ENCODE peak calls at places on chromosomes 16 and 17, in nine cellular contexts. L is CD4-positive, alpha-beta memory T cell; H is AG04450; C is right cardiac atrium; I is lower lobe of right lung; G is Caco-2; T is SJSA1; D is psoas muscle; F is ascending aorta. M is an unnamed sample.

GRCh38 chr17:31789707-31790505 is 69.1 kb downstream of the COPRS start:
- DNase-seq in L (no peak), H (no peak), C (no peak), I (no peak), G (no peak), T (no peak), D (no peak), F (no peak), M (no peak)

GRCh38 chr16:29993191-29993902 is 2.1 kb downstream of the HIRIP3 start:
- DNase-seq in L (no peak), H (no peak), C (no peak), I (peak; percentile 46), G (no peak), T (no peak), D (no peak), F (no peak), M (no peak)

GRCh38 chr16:84690088-84690819 is 9.5 kb upstream of the USP10 start:
- DNase-seq in L (no peak), H (no peak), C (no peak), I (no peak), G (no peak), T (peak; percentile 84), D (no peak), F (no peak), M (no peak)

GRCh38 chr17:38844261-38844757 is 9.2 kb downstream of the RPL23 start:
- DNase-seq in L (no peak), H (no peak), C (peak; percentile 38), I (no peak), G (no peak), T (no peak), D (no peak), F (no peak), M (peak; percentile 84)

GRCh38 chr16:52597073-52597771 is 50.3 kb upstream of the TOX3 start:
- DNase-seq in L (no peak), H (no peak), C (no peak), I (no peak), G (no peak), T (no peak), D (no peak), F (no peak), M (no peak)

GRCh38 chr16:3216263-3216640 is 18.7 kb downstream of the ZNF200 start:
- DNase-seq in L (peak; percentile 24), H (no peak), C (no peak), I (no peak), G (no peak), T (no peak), D (no peak), F (no peak), M (no peak)

GRCh38 chr17:79742951-79743476 is 12.3 kb downstream of the ENPP7 start:
- DNase-seq in L (no peak), H (no peak), C (no peak), I (no peak), G (peak; percentile 92), T (no peak), D (no peak), F (no peak), M (no peak)

GRCh38 chr17:28404461-28404811 is 1.6 kb downstream of the SLC46A1 start:
- DNase-seq in L (no peak), H (no peak), C (no peak), I (peak; percentile 30), G (no peak), T (no peak), D (no peak), F (no peak), M (no peak)

GRCh38 chr16:76906552-76906951 is 284.4 kb upstream of the MON1B start:
- DNase-seq in L (no peak), H (no peak), C (no peak), I (no peak), G (no peak), T (no peak), D (no peak), F (no peak), M (no peak)

GRCh38 chr16:4261557-4262172 is 11.2 kb downstream of the TFAP4 start:
- DNase-seq in L (peak; percentile 26), H (no peak), C (no peak), I (no peak), G (peak; percentile 69), T (no peak), D (peak; percentile 66), F (no peak), M (no peak)

GRCh38 chr17:31155208-31155810 is 60.5 kb downstream of the NF1 start:
- DNase-seq in L (no peak), H (no peak), C (no peak), I (no peak), G (no peak), T (no peak), D (no peak), F (no peak), M (no peak)

GRCh38 chr16:11405331-11406176 is 60.3 kb downstream of the RMI2 start:
- DNase-seq in L (peak; percentile 45), H (no peak), C (no peak), I (no peak), G (peak; percentile 68), T (peak; percentile 57), D (no peak), F (no peak), M (peak; percentile 41)

GRCh38 chr17:29958947-29959657 is 17.7 kb downstream of the EFCAB5 start:
- DNase-seq in L (no peak), H (no peak), C (no peak), I (no peak), G (no peak), T (no peak), D (no peak), F (no peak), M (no peak)

GRCh38 chr17:65071861-65072260 is 15.3 kb upstream of the GNA13 start:
- DNase-seq in L (no peak), H (no peak), C (peak; percentile 31), I (no peak), G (no peak), T (peak; percentile 29), D (no peak), F (no peak), M (no peak)

GRCh38 chr16:53912155-53912554 is 208.2 kb downstream of the FTO start:
- DNase-seq in L (peak; percentile 68), H (no peak), C (no peak), I (no peak), G (peak; percentile 60), T (peak; percentile 84), D (no peak), F (no peak), M (no peak)

GRCh38 chr16:68289621-68290329 is 21.0 kb downstream of the SLC7A6OS start:
- DNase-seq in L (peak; percentile 41), H (no peak), C (no peak), I (no peak), G (no peak), T (peak; percentile 72), D (no peak), F (no peak), M (no peak)

GRCh38 chr17:46742539-46743270 is 75.8 kb downstream of the WNT3 start:
- DNase-seq in L (no peak), H (peak; percentile 39), C (no peak), I (no peak), G (no peak), T (peak; percentile 65), D (no peak), F (no peak), M (no peak)

GRCh38 chr17:40112718-40113109 is 9.1 kb upstream of the MSL1 start:
- DNase-seq in L (no peak), H (no peak), C (no peak), I (no peak), G (no peak), T (no peak), D (no peak), F (no peak), M (peak; percentile 48)

GRCh38 chr16:67100569-67101300 is 9.0 kb upstream of the PHAF1 start:
- DNase-seq in L (peak; percentile 18), H (no peak), C (no peak), I (no peak), G (peak; percentile 23), T (peak; percentile 50), D (no peak), F (no peak), M (no peak)

GRCh38 chr16:67093098-67093732 is 16.5 kb upstream of the PHAF1 start:
- DNase-seq in L (no peak), H (no peak), C (no peak), I (no peak), G (no peak), T (no peak), D (no peak), F (no peak), M (no peak)

GRCh38 chr16:67101683-67102082 is 8.1 kb upstream of the PHAF1 start:
- DNase-seq in L (no peak), H (no peak), C (no peak), I (no peak), G (no peak), T (no peak), D (no peak), F (no peak), M (no peak)

GRCh38 chr16:67101301-67101675 is 8.5 kb upstream of the PHAF1 start:
- DNase-seq in L (no peak), H (no peak), C (no peak), I (no peak), G (no peak), T (no peak), D (no peak), F (no peak), M (no peak)

GRCh38 chr16:67098599-67098998 is 11.1 kb upstream of the PHAF1 start:
- DNase-seq in L (no peak), H (no peak), C (no peak), I (no peak), G (no peak), T (no peak), D (no peak), F (no peak), M (no peak)
- H3K9me3 ChIP-seq in L (no peaks in the 10 kb centered on the region), H (no peaks in the 10 kb centered on the region), C (no peaks in the 10 kb centered on the region), I (no peaks in the 10 kb centered on the region), G (no peaks in the 10 kb centered on the region), T (no peaks in the 10 kb centered on the region), D (no peaks in the 10 kb centered on the region), F (no peaks in the 10 kb centered on the region), M (no peaks in the 10 kb centered on the region)

GRCh38 chr16:80997964-80998620 is 8.6 kb downstream of the CMC2 start:
- DNase-seq in L (no peak), H (no peak), C (no peak), I (peak; percentile 66), G (no peak), T (no peak), D (no peak), F (no peak), M (no peak)
- H3K4me3 ChIP-seq in L (no peak overlapping the region), H (no peak overlapping the region), C (no peak overlapping the region), I (peak overlapping the region; percentile 28), G (no peak overlapping the region), T (no peak overlapping the region), D (peak overlapping the region; percentile 25), F (no peak overlapping the region), M (no peak overlapping the region)

DNA sequence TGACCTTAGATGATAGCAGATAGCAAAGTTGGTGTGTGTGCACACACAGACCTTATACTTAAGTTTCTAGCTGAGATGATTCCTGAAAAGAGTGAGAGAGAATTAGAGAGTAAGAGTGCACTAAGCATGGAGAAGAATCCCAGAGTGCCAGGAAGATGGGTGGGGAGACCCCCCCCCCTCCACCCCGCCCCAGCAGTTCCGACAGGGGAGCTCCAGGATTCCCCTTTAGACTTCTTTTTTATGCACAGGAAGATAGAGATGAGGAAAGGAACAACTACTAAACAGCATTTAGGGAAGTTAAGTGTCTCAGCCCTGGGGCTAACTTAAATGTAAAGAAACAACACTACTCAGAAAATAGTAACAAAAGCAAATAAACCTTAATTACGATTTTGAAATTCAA is 878.0 kb upstream of the GOT2 start:
- DNase-seq in L (no peak), H (no peak), C (no peak), I (no peak), G (no peak), T (no peak), D (no peak), F (no peak), M (no peak)
- H3K9me3 ChIP-seq in L (no peaks in the 10 kb centered on the region), H (no peaks in the 10 kb centered on the region), C (no peaks in the 10 kb centered on the region), I (no peaks in the 10 kb centered on the region), G (no peaks in the 10 kb centered on the region), T (no peaks in the 10 kb centered on the region), D (no peaks in the 10 kb centered on the region), F (no peaks in the 10 kb centered on the region), M (no peaks in the 10 kb centered on the region)

GRCh38 chr16:27312580-27313421 is 973 bp upstream of the IL4R start:
- DNase-seq in L (no peak), H (no peak), C (no peak), I (no peak), G (no peak), T (no peak), D (no peak), F (no peak), M (no peak)
- H3K4me3 ChIP-seq in L (peak overlapping the region; percentile 92), H (peak overlapping the region; percentile 81), C (peak overlapping the region; percentile 87), I (peak overlapping the region; percentile 97), G (peak overlapping the region; percentile 83), T (peak overlapping the region; percentile 75), D (peak overlapping the region; percentile 77), F (peak overlapping the region; percentile 85), M (peak overlapping the region; percentile 68)

M was measured in adrenal gland.